ENCODE peak calls at places on chromosome X, in eight cellular contexts. W is Peyer's patch, G is IMR-90, M is brain microvascular endothelial cell, O is AG04450, Q is A549, E is AG10803, J is psoas muscle. P is an unnamed sample.

GRCh38 chrX:2967998-2968909 is 38.1 kb upstream of the ARSH start:
- DNase-seq in M (peak; percentile 78), O (no peak), W (no peak), G (peak; percentile 29), E (peak; percentile 50), J (no peak), Q (no peak), P (no peak)

GRCh38 chrX:45710081-45710801 is 509.6 kb upstream of the DIPK2B start:
- DNase-seq in Q (peak; percentile 25), W (no peak), O (peak; percentile 76), G (peak; percentile 96), M (peak; percentile 79), E (peak; percentile 97), J (no peak), P (no peak)

GRCh38 chrX:18160369-18160768 is 60.3 kb downstream of the BEND2 start:
- DNase-seq in O (no peak), W (no peak), E (no peak), J (no peak), G (no peak), Q (no peak), M (no peak), P (no peak)

GRCh38 chrX:2452799-2453198 is 48.0 kb downstream of the DHRSX start:
- DNase-seq in E (no peak), M (no peak), G (no peak), O (no peak), Q (no peak), J (no peak), W (no peak), P (no peak)

GRCh38 chrX:104681214-104681613 is 115.2 kb downstream of the IL1RAPL2 start:
- DNase-seq in E (no peak), Q (no peak), W (no peak), O (no peak), J (no peak), G (no peak), M (no peak), P (no peak)

GRCh38 chrX:39163585-39163984 is 362.3 kb downstream of the MID1IP1 start:
- DNase-seq in G (no peak), O (no peak), Q (no peak), E (no peak), J (no peak), W (no peak), M (no peak), P (no peak)

GRCh38 chrX:131010186-131010585 is 48.0 kb upstream of the ARHGAP36 start:
- DNase-seq in M (no peak), Q (no peak), G (no peak), O (no peak), W (no peak), J (no peak), E (no peak), P (no peak)

GRCh38 chrX:38172596-38172995 is 48.1 kb downstream of the SRPX start:
- DNase-seq in J (no peak), G (peak; percentile 9), O (no peak), W (no peak), E (no peak), M (no peak), Q (no peak), P (no peak)

GRCh38 chrX:105150557-105150956 is 69.9 kb downstream of the TEX13A start:
- DNase-seq in E (peak; percentile 1), J (no peak), O (no peak), W (no peak), M (no peak), G (no peak), Q (no peak), P (no peak)

GRCh38 chrX:87518504-87518903 is 902 bp downstream of the KLHL4 start:
- DNase-seq in J (no peak), M (no peak), W (no peak), Q (no peak), E (no peak), O (no peak), G (peak; percentile 18), P (no peak)

GRCh38 chrX:15336023-15336413 is 695 bp upstream of the PIGA start:
- DNase-seq in Q (peak; percentile 73), G (peak; percentile 84), J (no peak), W (no peak), O (peak; percentile 11), M (peak; percentile 59), E (peak; percentile 47), P (peak; percentile 71)

GRCh38 chrX:13903405-13903804 is 86.5 kb upstream of the GPM6B start:
- DNase-seq in O (peak; percentile 50), Q (no peak), M (no peak), G (peak; percentile 96), J (no peak), W (no peak), E (no peak), P (no peak)

DNA sequence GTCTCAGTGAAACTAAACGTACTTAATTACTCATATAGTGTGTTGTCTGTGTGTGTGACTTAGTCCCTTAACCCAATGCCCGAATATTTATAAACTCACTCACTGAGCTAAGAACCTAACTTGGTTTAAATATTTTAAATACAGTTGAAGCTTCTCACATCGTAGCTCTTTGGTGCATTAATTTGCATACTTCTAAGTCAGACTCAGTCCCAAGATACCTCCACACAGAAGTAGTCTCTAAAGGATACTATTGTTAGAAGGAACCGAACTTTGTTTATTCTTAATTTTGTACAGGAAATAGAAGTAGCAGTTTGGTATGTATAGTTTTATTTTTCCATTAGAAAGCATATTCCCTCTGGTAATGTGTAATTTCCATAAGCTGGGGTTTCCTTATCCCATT is 54.0 kb upstream of the NKAP start:
- DNase-seq in J (no peak), W (no peak), O (no peak), G (no peak), Q (no peak), E (no peak), M (no peak), P (no peak)
- H3K4me3 ChIP-seq in J (no peak overlapping the region), W (no peak overlapping the region), O (no peak overlapping the region), G (no peak overlapping the region), Q (no peak overlapping the region), E (no peak overlapping the region), M (no peak overlapping the region), P (no peak overlapping the region)

GRCh38 chrX:101079736-101080135 is 1.1 kb downstream of the TMEM35A start:
- DNase-seq in G (no peak), E (no peak), M (no peak), Q (no peak), O (no peak), J (no peak), W (no peak), P (no peak)
- H3K4me3 ChIP-seq in G (peak overlapping the region; percentile 72), E (peak overlapping the region; percentile 10), M (peak overlapping the region; percentile 62), Q (no peak overlapping the region), O (peak overlapping the region; percentile 73), J (peak overlapping the region; percentile 44), W (no peak overlapping the region), P (no peak overlapping the region)

DNA sequence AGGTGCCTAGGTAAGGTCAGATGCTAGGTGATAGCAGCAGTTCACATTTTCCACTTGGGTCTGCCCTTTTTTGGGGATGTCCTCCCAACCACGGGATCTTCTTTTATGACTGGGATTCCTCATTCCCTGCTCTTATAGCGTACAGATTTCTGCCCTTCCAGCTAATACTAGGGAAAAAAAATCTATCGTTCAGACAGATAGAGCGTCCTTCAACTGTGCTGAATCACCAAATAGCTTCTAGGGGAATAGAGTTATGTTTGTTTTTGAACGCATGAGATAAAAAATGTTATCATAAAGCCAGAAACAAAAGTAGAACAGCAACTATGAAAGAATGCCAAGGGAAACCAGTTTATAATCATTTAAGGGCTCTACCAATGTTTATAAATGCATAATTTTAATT is 13.0 kb downstream of the RAP2C start:
- DNase-seq in E (no peak), W (no peak), M (no peak), O (no peak), Q (no peak), G (peak; percentile 8), J (no peak), P (no peak)
- H3K4me3 ChIP-seq in E (no peak overlapping the region), W (no peak overlapping the region), M (no peak overlapping the region), O (no peak overlapping the region), Q (no peak overlapping the region), G (no peak overlapping the region), J (no peak overlapping the region), P (no peak overlapping the region)

GRCh38 chrX:139692908-139693307 is 15.1 kb downstream of the MCF2 start:
- DNase-seq in J (no peak), E (no peak), G (no peak), Q (no peak), W (no peak), M (no peak), O (no peak), P (no peak)
- H3K4me3 ChIP-seq in J (peak overlapping the region; percentile 57), E (peak overlapping the region; percentile 48), G (peak overlapping the region; percentile 9), Q (no peak overlapping the region), W (no peak overlapping the region), M (no peak overlapping the region), O (no peak overlapping the region), P (no peak overlapping the region)

DNA sequence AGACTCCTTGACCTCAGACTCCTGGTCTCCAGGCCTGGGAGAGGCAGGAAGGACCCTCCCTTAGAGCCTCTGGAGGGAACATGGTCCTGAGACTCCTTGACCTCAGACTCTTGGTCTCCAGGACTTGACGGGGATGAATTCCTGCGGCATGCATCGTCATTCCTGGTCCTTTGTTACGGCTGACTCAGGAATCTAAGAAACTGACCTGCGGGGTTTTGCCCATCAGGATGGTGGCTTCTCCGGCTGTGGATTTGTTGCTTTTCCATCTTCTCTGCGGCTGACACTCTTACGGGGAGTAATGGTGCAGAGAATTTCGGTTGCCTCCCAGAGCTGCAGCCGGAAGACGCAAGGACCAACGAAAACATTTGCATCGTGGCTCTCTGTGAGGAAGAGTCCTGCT is 36.2 kb downstream of the SHOX start:
- DNase-seq in W (no peak), Q (peak; percentile 32), M (no peak), G (no peak), E (peak; percentile 55), O (no peak), J (no peak), P (no peak)
- H3K4me3 ChIP-seq in W (no peak overlapping the region), Q (no peak overlapping the region), M (no peak overlapping the region), G (no peak overlapping the region), E (no peak overlapping the region), O (no peak overlapping the region), J (no peak overlapping the region), P (no peak overlapping the region)

GRCh38 chrX:71117358-71117757 is 1.0 kb upstream of the MED12 start:
- DNase-seq in J (no peak), W (no peak), G (no peak), Q (no peak), M (no peak), O (no peak), E (no peak), P (no peak)

GRCh38 chrX:71118032-71118984 is at the start of gene MED12:
- DNase-seq in G (peak; percentile 75), O (peak; percentile 51), J (peak; percentile 93), Q (peak; percentile 68), M (peak; percentile 54), E (peak; percentile 78), W (peak; percentile 91), P (peak; percentile 74)

DNA sequence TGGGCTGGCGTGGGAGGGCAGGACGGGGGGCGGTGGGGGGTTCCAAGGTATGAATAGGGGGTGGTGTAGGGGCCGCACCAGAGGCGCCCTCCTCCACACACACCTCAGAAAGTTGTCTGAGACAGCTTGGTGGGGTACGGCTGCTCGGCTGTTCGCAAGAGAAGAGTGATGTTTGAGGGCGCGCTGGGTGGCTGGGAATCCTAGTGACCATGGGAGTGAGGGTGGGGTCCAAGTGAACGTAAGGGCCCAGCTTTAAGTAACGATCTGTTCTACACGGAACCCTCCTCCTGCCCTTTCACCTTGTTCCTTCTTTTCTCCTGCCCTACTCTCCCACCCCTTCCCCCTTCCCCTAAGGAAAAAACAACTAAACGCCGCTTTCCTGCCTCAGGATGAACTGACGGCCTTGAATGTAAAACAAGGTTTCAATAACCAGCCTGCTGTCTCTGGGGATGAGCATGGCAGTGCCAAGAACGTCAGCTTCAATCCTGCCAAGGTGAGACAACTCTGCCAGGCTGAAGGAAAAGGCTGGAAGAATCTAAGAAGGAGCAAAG is 664 bp downstream of the MED12 start:
- DNase-seq in E (no peak), J (no peak), Q (no peak), O (no peak), G (no peak), M (no peak), W (no peak), P (no peak)
- H3K4me3 ChIP-seq in E (peak overlapping the region; percentile 68), J (peak overlapping the region; percentile 70), Q (peak overlapping the region; percentile 88), O (peak overlapping the region; percentile 68), G (peak overlapping the region; percentile 71), M (peak overlapping the region; percentile 69), W (peak overlapping the region; percentile 58), P (peak overlapping the region; percentile 55)

P was measured in CD8-positive, alpha-beta memory T cell.